ENCODE peak calls at places on chromosomes 11 and 22, in seven cellular contexts. J is NCI-H1105 treated with DMSO at 0.1 percent for 48 hours; E is RPMI7951; U is caudate nucleus; M is stimulated activated CD8-positive, alpha-beta memory T cell treated with anti-CD3 and anti-CD28 coated beads, Interleukin-2, amount 100 ng/mL, for 1 hour; X is activated CD8-positive, alpha-beta memory T cell treated with anti-CD3 and anti-CD28 coated beads, Interleukin-2, amount 50 U/mL, for 48 hours; I is small intestine. C is an unnamed sample.

GRCh38 chr11:120985718-120986569 is 38.0 kb upstream of the TBCEL start:
- DNase-seq in J (peak), E (peak), U (no peak), M (no peak), X (peak), I (peak), C (no peak)

GRCh38 chr22:50576806-50577696 is 1.2 kb downstream of the CPT1B start:
- DNase-seq in J (no peak), E (no peak), U (no peak), M (no peak), X (no peak), I (no peak), C (no peak)

GRCh38 chr11:62555464-62556092 is 9.0 kb upstream of the AHNAK start:
- DNase-seq in J (no peak), E (peak), U (no peak), M (no peak), X (peak), I (no peak), C (peak)

GRCh38 chr11:86575927-86576326 is 96.5 kb downstream of the ME3 start:
- DNase-seq in J (no peak), E (no peak), U (no peak), M (no peak), X (no peak), I (no peak), C (no peak)

GRCh38 chr11:123122341-123122740 is 60.4 kb upstream of the HSPA8 start:
- DNase-seq in J (no peak), E (peak), U (no peak), M (no peak), X (no peak), I (no peak), C (no peak)

GRCh38 chr11:665707-666281 is 28.7 kb downstream of the DRD4 start:
- DNase-seq in J (no peak), E (no peak), U (no peak), M (no peak), X (no peak), I (no peak), C (no peak)

GRCh38 chr22:45302047-45302446 is 7.7 kb upstream of the FAM118A start:
- DNase-seq in J (no peak), E (peak), U (no peak), M (no peak), X (no peak), I (peak), C (no peak)

GRCh38 chr22:39135092-39135896 is 17.2 kb downstream of the CBX7 start:
- DNase-seq in J (peak), E (peak), U (no peak), M (no peak), X (no peak), I (no peak), C (no peak)

GRCh38 chr22:45096256-45096907 is 67.3 kb upstream of the NUP50 start:
- DNase-seq in J (peak), E (peak), U (peak), M (peak), X (peak), I (peak), C (peak)

GRCh38 chr22:39374191-39374590 is 24.4 kb downstream of the SYNGR1 start:
- DNase-seq in J (no peak), E (no peak), U (no peak), M (no peak), X (no peak), I (no peak), C (no peak)

GRCh38 chr22:43242627-43243026 is 55.7 kb upstream of the TTLL12 start:
- DNase-seq in J (no peak), E (no peak), U (no peak), M (no peak), X (no peak), I (no peak), C (no peak)